ENCODE peak calls at places on chromosomes 6 and 20, in six cellular contexts. W, D, C, U, J and B are unnamed samples.

GRCh38 chr6:65231616-65232015 is 475.4 kb downstream of the EYS start:
- DNase-seq in D (no peak), W (no peak), U (no peak), J (no peak), C (no peak), B (no peak)

GRCh38 chr6:72559067-72559466 is 62.8 kb upstream of the KCNQ5 start:
- DNase-seq in J (no peak), C (no peak), U (no peak), W (no peak), D (no peak), B (no peak)

GRCh38 chr6:148218542-148219258 is 123.9 kb upstream of the SASH1 start:
- DNase-seq in J (no peak), D (no peak), U (no peak), W (peak), C (no peak), B (no peak)

GRCh38 chr20:32190608-32191415 is 16.7 kb downstream of the PLAGL2 start:
- DNase-seq in C (no peak), D (peak), J (no peak), W (peak), U (no peak), B (no peak)

GRCh38 chr6:117451607-117452164 is 25.9 kb upstream of the ROS1 start:
- DNase-seq in D (no peak), J (no peak), C (no peak), W (no peak), U (peak), B (peak)

GRCh38 chr20:62316331-62317166 is 13.8 kb downstream of the ADRM1 start:
- DNase-seq in J (no peak), D (no peak), U (no peak), W (no peak), C (no peak), B (no peak)

GRCh38 chr20:32037929-32038328 is 14.1 kb upstream of the HCK start:
- DNase-seq in U (peak), C (peak), J (no peak), W (no peak), D (no peak), B (peak)

GRCh38 chr6:88089708-88090107 is 42.1 kb downstream of the SPACA1 start:
- DNase-seq in U (no peak), J (no peak), D (no peak), C (no peak), W (no peak), B (no peak)

GRCh38 chr20:46255440-46256104 is 52.7 kb downstream of the CDH22 start:
- DNase-seq in C (no peak), U (peak), J (no peak), D (no peak), W (peak), B (peak)

GRCh38 chr6:105757512-105758200 is 328.5 kb upstream of the PRDM1 start:
- DNase-seq in U (no peak), J (no peak), D (no peak), W (no peak), C (no peak), B (no peak)

GRCh38 chr20:63295422-63295821 is 2.4 kb downstream of the COL20A1 start:
- DNase-seq in D (no peak), U (no peak), C (no peak), J (no peak), W (no peak), B (no peak)

GRCh38 chr20:52190437-52191131 is 995 bp downstream of the ZFP64 start:
- DNase-seq in D (peak), U (peak), W (peak), J (no peak), C (peak), B (peak)

GRCh38 chr6:52724041-52724405 is 39.3 kb downstream of the GSTA2 start:
- DNase-seq in U (peak), D (no peak), C (no peak), J (no peak), W (no peak), B (peak)

GRCh38 chr6:83442752-83443151 is 11.9 kb upstream of the ME1 start:
- DNase-seq in J (no peak), U (peak), C (no peak), W (peak), D (peak), B (peak)

GRCh38 chr6:44000164-44000842 is 126.9 kb downstream of the MRPL14 start:
- DNase-seq in W (no peak), D (no peak), C (no peak), J (no peak), U (no peak), B (no peak)

GRCh38 chr20:23143098-23143497 is 57.0 kb upstream of the CD93 start:
- DNase-seq in W (peak), C (peak), D (no peak), J (no peak), U (peak), B (peak)

GRCh38 chr6:81789303-81789702 is 36.8 kb upstream of the TENT5A start:
- DNase-seq in W (no peak), U (no peak), J (no peak), D (no peak), C (no peak), B (no peak)

GRCh38 chr20:23340524-23340923 is 10.1 kb upstream of the NXT1 start:
- DNase-seq in W (peak), C (peak), D (peak), U (peak), J (no peak), B (peak)

GRCh38 chr6:30841644-30842504 is 42.4 kb upstream of the DDR1 start:
- DNase-seq in D (no peak), U (peak), C (no peak), J (no peak), W (peak), B (peak)

GRCh38 chr6:1715336-1715735 is 105.6 kb downstream of the FOXC1 start:
- DNase-seq in J (no peak), C (no peak), W (no peak), U (no peak), D (no peak), B (no peak)

DNA sequence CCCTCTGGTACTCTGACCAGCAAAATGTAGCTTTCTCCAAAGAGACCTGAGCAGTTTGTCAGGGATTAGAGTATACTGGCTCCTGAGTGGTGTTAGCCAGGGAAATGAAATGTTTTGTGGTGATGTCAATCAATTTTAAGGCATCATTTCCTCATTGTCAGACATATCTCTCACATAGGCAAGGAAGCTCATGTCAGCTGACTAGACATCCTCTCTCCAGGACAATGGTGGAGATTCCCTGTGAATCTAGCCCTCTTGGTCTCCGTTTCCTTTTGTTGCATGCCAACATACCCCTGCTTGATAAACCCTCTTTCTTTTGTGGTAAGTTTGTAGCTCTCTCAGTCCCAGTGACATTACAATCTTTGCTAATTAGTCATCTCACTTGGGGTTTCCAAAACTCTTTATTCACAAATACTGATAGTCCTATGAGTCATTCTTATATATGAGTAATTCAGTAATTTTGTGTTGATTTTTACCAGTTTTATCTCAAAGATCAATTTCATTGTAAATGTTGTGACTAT is 135.6 kb upstream of the PTPRK start:
- DNase-seq in C (peak), W (no peak), D (peak), U (peak), J (no peak), B (peak)
- H3K4me3 ChIP-seq in C (no peak), W (no peak), D (no peak), U (no peak), J (no peak), B (no peak)

DNA sequence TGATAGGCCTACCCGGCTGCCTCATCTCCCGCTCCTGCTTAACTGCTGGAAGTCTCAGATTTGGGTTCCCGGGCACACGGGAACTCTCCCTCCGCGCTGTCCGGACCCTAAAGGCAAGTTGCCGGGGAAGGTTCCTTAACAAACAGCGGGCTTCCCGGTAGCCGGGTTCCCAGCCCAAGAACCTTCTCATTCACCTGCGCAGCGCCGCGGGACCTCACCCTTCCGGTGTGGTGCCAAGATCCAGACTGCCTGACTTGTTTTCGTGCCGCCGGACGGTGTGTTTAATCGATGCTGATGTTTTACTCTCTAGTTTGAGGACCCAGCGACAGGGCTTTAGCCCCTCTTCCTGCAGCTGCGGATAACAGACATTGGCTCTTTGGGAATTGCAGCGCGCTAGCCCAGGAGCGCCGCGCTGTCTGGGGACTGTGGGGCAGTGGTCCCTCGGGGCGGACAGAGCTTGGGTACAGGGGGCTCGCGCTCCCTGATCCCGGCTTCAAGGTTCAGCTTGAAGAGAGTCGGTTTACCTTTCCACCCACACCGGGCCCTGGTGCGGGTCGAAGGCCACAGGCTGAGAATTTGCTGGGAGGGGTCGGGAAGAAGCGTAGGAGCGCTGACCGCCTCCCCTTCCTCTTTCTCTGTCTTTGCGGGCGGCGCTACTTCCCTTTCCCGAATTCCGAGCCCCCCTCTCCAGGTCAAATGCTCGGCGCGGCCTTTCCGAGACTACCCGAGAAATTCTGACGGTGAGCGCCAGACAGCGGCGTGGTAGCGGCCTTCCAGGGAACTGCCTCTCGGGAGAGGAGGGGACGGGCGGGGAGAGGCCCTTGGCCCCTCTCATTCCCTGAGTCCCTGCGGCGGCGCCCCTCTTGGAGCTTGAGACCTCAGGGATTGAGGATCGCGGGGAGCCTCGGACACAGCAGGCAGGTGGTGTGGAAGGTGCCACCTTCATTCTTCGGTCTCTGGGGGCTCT is 17.2 kb downstream of the ABT1 start:
- DNase-seq in U (no peak), W (peak), C (no peak), D (peak), J (no peak), B (no peak)
- H3K4me3 ChIP-seq in U (no peak), W (peak), C (peak), D (peak), J (peak), B (no peak)

GRCh38 chr6:168490757-168491156 is 49.8 kb downstream of the SMOC2 start:
- DNase-seq in J (no peak), U (no peak), C (no peak), W (no peak), D (no peak), B (no peak)

GRCh38 chr6:168480481-168480880 is 39.5 kb downstream of the SMOC2 start:
- DNase-seq in C (no peak), D (no peak), W (no peak), U (no peak), J (no peak), B (no peak)

DNA sequence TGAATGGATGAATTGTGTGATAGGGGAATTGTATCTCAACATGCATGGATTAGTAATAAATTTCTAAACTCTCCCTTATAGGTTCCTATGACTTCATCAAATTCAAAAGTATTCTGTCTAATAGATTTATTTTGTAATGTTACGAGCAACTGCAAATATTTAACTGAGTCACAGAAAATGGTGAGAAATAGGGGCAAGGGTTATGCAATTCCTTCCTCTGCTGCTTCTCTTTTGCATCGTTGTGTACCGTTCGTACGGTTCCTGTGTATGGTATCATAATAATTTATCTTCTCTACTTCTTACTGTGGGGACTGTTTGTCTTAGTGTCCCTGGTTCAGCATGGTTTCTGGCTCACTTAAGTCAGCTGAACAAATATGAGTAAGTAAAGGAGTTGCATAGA is 44.8 kb downstream of the SMOC2 start:
- DNase-seq in C (no peak), J (no peak), W (no peak), U (no peak), D (no peak), B (no peak)
- H3K4me3 ChIP-seq in C (no peak), J (no peak), W (no peak), U (no peak), D (no peak), B (no peak)

DNA sequence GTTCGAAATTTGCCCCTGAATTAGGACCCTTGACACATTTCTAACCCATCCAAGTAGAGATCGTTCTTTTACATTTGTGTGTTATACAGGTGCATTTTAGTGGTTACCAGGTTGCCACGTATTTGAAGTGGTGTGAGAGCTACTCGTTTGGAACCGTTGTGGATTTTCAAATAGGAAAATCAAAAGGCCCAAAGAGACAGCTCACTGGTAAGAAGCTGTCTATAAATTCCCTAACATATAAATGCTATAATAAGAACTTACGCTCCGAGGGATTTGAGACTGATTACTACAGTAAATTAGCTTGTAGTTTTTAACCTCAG is 1.6 kb upstream of the REV3L start:
- DNase-seq in C (no peak), U (no peak), W (no peak), J (no peak), D (no peak), B (peak)
- H3K4me3 ChIP-seq in C (peak), U (peak), W (peak), J (peak), D (peak), B (peak)